ENCODE peak calls at places on chromosomes 4 and X, in six cellular contexts. E, O, F, N, C and L are unnamed samples.

GRCh38 chrX:2504706-2505332 is 4.0 kb upstream of the DHRSX start:
- DNase-seq in F (no peak), O (no peak), N (no peak), C (no peak), E (no peak), L (no peak)

GRCh38 chr4:110087116-110087708 is 111.2 kb downstream of the ELOVL6 start:
- DNase-seq in C (no peak), N (peak; percentile 78), F (peak; percentile 84), E (no peak), O (no peak), L (peak; percentile 74)

GRCh38 chrX:105876658-105877057 is 54.3 kb downstream of the NRK start:
- DNase-seq in F (no peak), N (no peak), O (no peak), C (no peak), E (peak; percentile 34), L (no peak)

GRCh38 chr4:6953751-6954380 is 44.2 kb downstream of the TBC1D14 start:
- DNase-seq in E (peak; percentile 92), C (peak; percentile 82), N (peak; percentile 69), O (no peak), F (peak; percentile 97), L (peak; percentile 76)

GRCh38 chrX:111649641-111650040 is 31.3 kb upstream of the ALG13 start:
- DNase-seq in E (no peak), N (no peak), F (no peak), C (no peak), O (no peak), L (no peak)

GRCh38 chrX:76434103-76434741 is 6.7 kb downstream of the MAGEE1 start:
- DNase-seq in N (no peak), E (no peak), O (no peak), C (no peak), F (no peak), L (no peak)

GRCh38 chr4:53905935-53906377 is 158.4 kb downstream of the CHIC2 start:
- DNase-seq in E (peak; percentile 86), C (no peak), O (no peak), N (peak; percentile 78), F (peak; percentile 73), L (peak; percentile 70)

GRCh38 chr4:1593038-1593417 is 91.1 kb downstream of the FAM53A start:
- DNase-seq in F (no peak), C (no peak), E (no peak), N (no peak), O (no peak), L (no peak)

GRCh38 chr4:2643555-2643954 is 107.1 kb downstream of the FAM193A start:
- DNase-seq in C (no peak), F (no peak), N (no peak), E (no peak), O (no peak), L (no peak)

GRCh38 chrX:132843387-132843786 is 115.0 kb downstream of the HS6ST2 start:
- DNase-seq in N (no peak), E (peak; percentile 14), C (no peak), F (no peak), O (no peak), L (no peak)

GRCh38 chr4:11160288-11160687 is 268.4 kb downstream of the HS3ST1 start:
- DNase-seq in N (no peak), C (no peak), O (no peak), E (no peak), F (no peak), L (no peak)

GRCh38 chr4:77349796-77350195 is 192.8 kb downstream of the CCNG2 start:
- DNase-seq in C (no peak), F (peak; percentile 92), E (no peak), O (no peak), N (peak; percentile 55), L (peak; percentile 70)

GRCh38 chrX:147364896-147365295 is 546.8 kb upstream of the FMR1 start:
- DNase-seq in C (no peak), F (no peak), O (no peak), E (no peak), N (no peak), L (no peak)

GRCh38 chrX:107429090-107429489 is 20.4 kb upstream of the FRMPD3 start:
- DNase-seq in N (peak; percentile 23), F (peak; percentile 16), E (peak; percentile 51), O (no peak), C (no peak), L (no peak)

GRCh38 chr4:48290146-48290772 is 20.6 kb upstream of the TEC start:
- DNase-seq in E (peak; percentile 20), O (no peak), F (peak; percentile 52), C (no peak), N (peak; percentile 11), L (peak; percentile 53)

GRCh38 chr4:163544407-163545038 is 50.0 kb downstream of the TMA16 start:
- DNase-seq in C (peak; percentile 25), O (peak; percentile 58), N (peak; percentile 40), E (peak; percentile 61), F (peak; percentile 75), L (peak; percentile 24)
- H3K4me3 ChIP-seq in C (peak overlapping the region; percentile 16), O (peak overlapping the region; percentile 38), N (peak overlapping the region; percentile 58), E (no peak overlapping the region), F (peak overlapping the region; percentile 72), L (peak overlapping the region; percentile 57)

GRCh38 chr4:170682511-170682910 is 592.8 kb upstream of the AADAT start:
- DNase-seq in C (no peak), F (no peak), N (no peak), E (peak; percentile 91), O (no peak), L (no peak)
- H3K4me3 ChIP-seq in C (no peak overlapping the region), F (no peak overlapping the region), N (no peak overlapping the region), E (no peak overlapping the region), O (no peak overlapping the region), L (no peak overlapping the region)

GRCh38 chr4:118740869-118741268 is 55.7 kb downstream of the METTL14 start:
- DNase-seq in C (no peak), E (no peak), O (no peak), N (peak; percentile 43), F (peak; percentile 74), L (no peak)

GRCh38 chr4:118743867-118744266 is 58.7 kb downstream of the METTL14 start:
- DNase-seq in O (no peak), F (peak; percentile 82), N (peak; percentile 49), C (no peak), E (no peak), L (peak; percentile 74)

GRCh38 chr4:118742050-118742449 is 56.9 kb downstream of the METTL14 start:
- DNase-seq in O (no peak), F (peak; percentile 58), C (no peak), E (no peak), N (peak; percentile 36), L (no peak)

GRCh38 chr4:118738999-118739690 is 54.0 kb downstream of the METTL14 start:
- DNase-seq in F (peak; percentile 31), C (no peak), O (no peak), N (peak; percentile 64), E (no peak), L (peak; percentile 45)

DNA sequence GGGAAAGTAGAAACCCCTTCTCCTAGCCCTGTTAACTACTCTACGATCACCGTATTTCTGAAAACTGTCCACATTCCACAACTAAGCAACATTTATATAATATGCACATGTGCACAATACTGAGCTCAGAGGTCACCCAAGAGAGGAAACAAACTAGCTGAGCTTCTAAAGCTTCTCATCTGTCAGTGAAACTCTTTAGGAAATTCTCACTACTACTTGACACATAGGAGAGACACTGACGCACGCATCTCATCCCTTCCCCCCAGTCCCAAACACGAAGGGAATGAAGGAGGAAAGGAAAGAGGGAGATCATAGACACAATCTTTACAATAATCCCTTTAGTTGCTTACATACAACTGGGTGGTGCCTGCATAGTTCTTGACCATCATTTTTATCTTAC is 56.3 kb downstream of the METTL14 start:
- DNase-seq in O (no peak), N (peak; percentile 54), C (no peak), F (peak; percentile 59), E (no peak), L (no peak)
- H3K4me3 ChIP-seq in O (no peak overlapping the region), N (no peak overlapping the region), C (no peak overlapping the region), F (no peak overlapping the region), E (no peak overlapping the region), L (no peak overlapping the region)

GRCh38 chrX:154140206-154140605 is 3.8 kb upstream of the OPN1LW start:
- DNase-seq in O (no peak), E (no peak), C (no peak), N (no peak), F (no peak), L (no peak)

GRCh38 chrX:154140742-154141141 is 3.3 kb upstream of the OPN1LW start:
- DNase-seq in C (no peak), O (no peak), E (no peak), N (no peak), F (no peak), L (no peak)

GRCh38 chrX:154138857-154139256 is 5.2 kb upstream of the OPN1LW start:
- DNase-seq in E (no peak), O (no peak), C (no peak), N (no peak), F (no peak), L (no peak)

GRCh38 chrX:154135458-154136229 is 8.4 kb upstream of the OPN1LW start:
- DNase-seq in O (no peak), N (no peak), F (peak; percentile 26), E (no peak), C (no peak), L (no peak)

DNA sequence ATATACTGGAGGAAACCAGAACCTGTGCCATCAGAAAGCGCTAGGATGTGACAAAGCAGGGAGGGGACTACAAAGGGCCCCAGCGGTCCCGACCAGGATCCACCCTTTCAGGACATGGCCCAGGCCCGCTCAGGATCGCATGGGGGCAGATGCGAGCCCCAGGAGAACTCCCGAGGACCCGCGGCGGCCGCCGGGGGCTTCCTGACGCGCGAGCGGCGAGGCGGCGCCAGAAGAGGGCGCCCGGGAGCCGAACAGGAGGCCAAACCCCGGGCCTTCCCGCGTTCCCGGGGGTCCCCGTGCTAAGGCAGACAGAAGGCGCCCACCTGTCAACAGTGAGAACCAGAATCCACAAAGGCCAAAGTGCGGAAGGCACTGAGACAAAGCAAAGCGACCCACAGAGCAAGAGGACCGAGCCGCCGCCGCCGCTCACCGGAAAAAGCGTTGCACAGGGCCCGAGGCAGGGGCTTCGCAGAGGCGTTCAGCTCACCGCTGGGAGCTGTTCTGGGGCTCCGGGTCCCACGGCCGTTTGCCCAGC is 7.3 kb upstream of the OPN1LW start:
- DNase-seq in C (peak; percentile 44), F (peak; percentile 73), E (peak; percentile 85), N (peak; percentile 29), O (peak; percentile 71), L (peak; percentile 16)
- H3K4me3 ChIP-seq in C (peak overlapping the region; percentile 11), F (peak overlapping the region; percentile 70), E (no peak overlapping the region), N (peak overlapping the region; percentile 37), O (peak overlapping the region; percentile 41), L (peak overlapping the region; percentile 36)